ENCODE peak calls at places on chromosomes 7 and 10, in seven cellular contexts. Z, X, A, E, L, P and F are unnamed samples.

GRCh38 chr10:129870926-129871660 is 93.0 kb downstream of the EBF3 start:
- DNase-seq in X (no peak), L (no peak), P (no peak), Z (no peak), E (no peak), A (no peak), F (no peak)

GRCh38 chr7:108839091-108839490 is 269.4 kb downstream of the DNAJB9 start:
- DNase-seq in P (no peak), X (no peak), E (no peak), A (no peak), Z (peak; percentile 19), L (peak; percentile 42), F (peak; percentile 10)

GRCh38 chr10:93850484-93851015 is 43.2 kb upstream of the SLC35G1 start:
- DNase-seq in X (no peak), P (no peak), Z (no peak), E (no peak), L (no peak), A (no peak), F (no peak)

GRCh38 chr7:21927693-21928092 is 18.0 kb downstream of the CDCA7L start:
- DNase-seq in E (no peak), X (no peak), L (no peak), P (no peak), A (no peak), Z (no peak), F (no peak)

GRCh38 chr7:93048136-93048930 is 69.4 kb downstream of the SAMD9 start:
- DNase-seq in A (no peak), E (no peak), L (no peak), Z (peak; percentile 14), X (no peak), P (peak; percentile 37), F (peak; percentile 14)

GRCh38 chr10:120477723-120478270 is 20.8 kb downstream of the PLPP4 start:
- DNase-seq in A (no peak), E (no peak), Z (peak; percentile 42), X (no peak), L (no peak), P (no peak), F (peak; percentile 12)

GRCh38 chr10:72079356-72079755 is 9.0 kb downstream of the SPOCK2 start:
- DNase-seq in L (no peak), Z (no peak), E (no peak), A (no peak), P (no peak), X (no peak), F (no peak)

GRCh38 chr7:66679633-66679980 is 50.9 kb downstream of the KCTD7 start:
- DNase-seq in X (no peak), E (no peak), L (no peak), Z (no peak), P (no peak), A (no peak), F (no peak)

GRCh38 chr10:132709471-132709951 is 76.4 kb downstream of the NKX6-2 start:
- DNase-seq in Z (no peak), X (peak; percentile 13), A (no peak), L (no peak), E (no peak), P (no peak), F (no peak)

GRCh38 chr10:71467161-71467560 is 70.4 kb downstream of the CDH23 start:
- DNase-seq in E (no peak), Z (no peak), L (no peak), X (no peak), A (no peak), P (no peak), F (no peak)

GRCh38 chr7:30246392-30246791 is 38.0 kb upstream of the ZNRF2 start:
- DNase-seq in A (no peak), X (no peak), P (no peak), Z (no peak), E (no peak), L (no peak), F (no peak)

GRCh38 chr10:97922378-97922758 is 72.7 kb downstream of the GOLGA7B start:
- DNase-seq in P (no peak), L (no peak), A (no peak), Z (no peak), X (no peak), E (no peak), F (no peak)

GRCh38 chr7:107559864-107560263 is 3.9 kb downstream of the COG5 start:
- DNase-seq in X (no peak), A (no peak), P (peak; percentile 31), L (no peak), Z (peak; percentile 61), E (no peak), F (peak; percentile 67)

GRCh38 chr10:126456632-126457031 is 68.4 kb upstream of the ADAM12 start:
- DNase-seq in Z (no peak), L (no peak), A (no peak), P (no peak), E (no peak), X (no peak), F (no peak)

GRCh38 chr10:95193856-95194431 is at the start of gene ACSM6:
- DNase-seq in E (no peak), X (no peak), A (no peak), Z (no peak), P (no peak), L (no peak), F (no peak)

GRCh38 chr10:13340626-13341370 is 7.3 kb downstream of the SEPHS1 start:
- DNase-seq in A (no peak), L (no peak), X (no peak), P (no peak), Z (no peak), E (no peak), F (no peak)

GRCh38 chr10:2108496-2108895 is 371.2 kb upstream of the ADARB2 start:
- DNase-seq in P (no peak), A (no peak), Z (no peak), E (no peak), X (no peak), L (no peak), F (no peak)

GRCh38 chr7:36916619-36917018 is 192.3 kb upstream of the AOAH start:
- DNase-seq in L (no peak), Z (no peak), P (no peak), X (no peak), A (no peak), E (no peak), F (no peak)

GRCh38 chr7:3722396-3722846 is 421.4 kb downstream of the SDK1 start:
- DNase-seq in P (no peak), Z (peak; percentile 23), E (no peak), A (no peak), X (no peak), L (no peak), F (peak; percentile 20)

GRCh38 chr7:21305455-21306235 is 122.2 kb upstream of the SP4 start:
- DNase-seq in A (no peak), Z (no peak), E (no peak), L (no peak), X (no peak), P (peak; percentile 27), F (no peak)

GRCh38 chr7:149625339-149625946 is 127.8 kb upstream of the ZNF746 start:
- DNase-seq in Z (peak; percentile 74), A (peak; percentile 65), X (peak; percentile 73), L (peak; percentile 15), E (no peak), P (peak; percentile 61), F (peak; percentile 64)
- H3K4me3 ChIP-seq in Z (no peak overlapping the region), A (peak overlapping the region; percentile 86), X (no peak overlapping the region), L (peak overlapping the region; percentile 85), E (peak overlapping the region; percentile 85), P (peak overlapping the region; percentile 99), F (peak overlapping the region; percentile 72)

DNA sequence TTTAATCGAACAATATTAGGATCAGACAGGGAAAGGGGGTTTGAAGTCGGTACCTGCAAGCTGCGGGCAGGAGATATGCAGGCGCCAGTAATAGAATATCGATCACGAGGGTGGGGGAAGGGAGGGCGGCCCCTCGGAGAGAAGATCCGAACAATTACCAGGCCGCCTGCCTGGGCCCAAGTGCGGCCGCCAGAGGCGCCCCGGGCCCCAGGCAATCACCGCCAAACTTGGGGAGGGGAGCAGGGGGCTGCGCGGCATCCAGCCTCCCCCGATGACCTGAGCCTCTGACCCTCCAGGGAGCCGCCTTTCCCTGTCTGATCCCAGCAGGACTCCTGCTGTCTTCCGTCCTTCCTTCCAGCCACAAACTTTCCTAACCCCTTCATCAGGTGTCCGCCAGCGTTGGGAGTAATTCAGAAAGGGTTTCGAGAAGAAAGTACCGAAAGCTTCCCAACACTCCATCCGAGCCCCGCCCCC is 1.1 kb downstream of the NKX1-2 start:
- DNase-seq in Z (no peak), P (no peak), A (no peak), X (no peak), L (no peak), E (no peak), F (no peak)
- TF ChIP-seq CTCF in Z (no peak), P (no peak), A (no peak), X (no peak), L (peak; percentile 16), E (no peak), F (no peak)

GRCh38 chr10:23413629-23414089 is 25.2 kb upstream of the OTUD1 start:
- DNase-seq in X (no peak), E (no peak), P (no peak), Z (no peak), A (no peak), L (no peak), F (no peak)

GRCh38 chr10:23408330-23408976 is 30.4 kb upstream of the OTUD1 start:
- DNase-seq in E (no peak), L (no peak), Z (no peak), X (no peak), A (no peak), P (no peak), F (peak; percentile 64)

GRCh38 chr10:23417254-23417653 is 21.6 kb upstream of the OTUD1 start:
- DNase-seq in E (no peak), A (no peak), Z (no peak), P (peak; percentile 55), X (no peak), L (no peak), F (no peak)

GRCh38 chr10:23406409-23406808 is 32.5 kb upstream of the OTUD1 start:
- DNase-seq in Z (no peak), X (no peak), E (no peak), P (no peak), A (no peak), L (no peak), F (no peak)

DNA sequence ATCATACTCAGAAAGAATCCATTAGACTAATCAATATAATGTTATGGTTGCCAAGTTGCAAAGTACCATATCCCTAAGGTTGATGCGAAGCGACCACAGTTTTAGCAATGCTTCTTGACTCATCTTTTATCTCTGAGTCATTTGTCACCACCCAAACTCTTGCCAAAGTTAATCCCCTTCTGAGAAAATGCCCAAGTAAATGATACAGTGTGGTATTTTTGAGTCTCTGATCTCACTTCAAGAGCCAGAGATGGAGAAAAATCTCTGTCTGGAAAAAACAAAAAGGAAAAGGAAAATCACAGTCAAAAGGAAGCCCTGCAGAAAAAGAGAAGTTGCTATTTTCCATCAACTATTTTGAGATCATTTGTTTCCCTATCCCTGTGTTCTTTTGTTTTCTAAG is 26.7 kb upstream of the OTUD1 start:
- DNase-seq in E (no peak), A (peak; percentile 27), P (peak; percentile 69), X (no peak), Z (no peak), L (no peak), F (peak; percentile 61)
- H3K4me3 ChIP-seq in E (no peak overlapping the region), A (no peak overlapping the region), P (no peak overlapping the region), X (no peak overlapping the region), Z (no peak overlapping the region), L (no peak overlapping the region), F (no peak overlapping the region)

DNA sequence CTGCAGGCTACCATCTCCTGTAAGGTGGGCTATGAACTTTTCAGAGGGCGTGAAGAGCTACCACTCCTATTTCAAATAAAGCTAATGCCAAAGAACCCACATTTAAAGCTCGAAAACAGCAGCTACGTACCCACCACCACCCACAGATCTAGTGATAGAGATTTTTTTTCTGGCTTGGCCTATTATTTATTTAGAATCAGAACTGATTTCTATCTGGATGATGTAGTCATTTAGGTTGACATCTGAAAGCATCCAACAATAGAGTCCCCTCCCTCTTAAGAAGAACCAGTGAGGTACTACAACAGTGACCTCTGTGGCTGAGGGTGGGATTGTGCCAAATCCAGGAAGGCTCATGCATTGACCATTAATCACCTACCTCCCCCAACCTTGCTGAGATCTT is 113.8 kb upstream of the ADO start:
- DNase-seq in Z (no peak), E (no peak), P (peak; percentile 70), X (no peak), A (no peak), L (no peak), F (no peak)
- TF ChIP-seq CTCF in Z (no peak), E (no peak), P (peak; percentile 57), X (no peak), A (no peak), L (no peak), F (no peak)